ENCODE peak calls at places on chromosome 22, in four cellular contexts. X is sciatic nerve, N is HFF-Myc, U is mammary epithelial cell. O is an unnamed sample.

GRCh38 chr22:44620129-44620840 is 81.7 kb upstream of the PRR5 start:
- DNase-seq in X (no peak), N (no peak), U (peak), O (no peak)

GRCh38 chr22:44424867-44425351 is 73.1 kb downstream of the RTL6 start:
- DNase-seq in X (peak), N (no peak), U (no peak), O (no peak)

GRCh38 chr22:20258584-20259335 is 9.4 kb downstream of the RTN4R start:
- DNase-seq in X (no peak), N (no peak), U (no peak), O (no peak)

GRCh38 chr22:40654522-40655167 is 18.1 kb upstream of the MRTFA start:
- DNase-seq in X (peak), N (peak), U (peak), O (no peak)

GRCh38 chr22:46637711-46638600 is 17.8 kb downstream of the GRAMD4 start:
- DNase-seq in X (no peak), N (no peak), U (no peak), O (no peak)

GRCh38 chr22:46010951-46011626 is 34.1 kb upstream of the WNT7B start:
- DNase-seq in X (peak), N (no peak), U (no peak), O (no peak)

GRCh38 chr22:43876866-43877509 is 14.7 kb upstream of the SULT4A1 start:
- DNase-seq in X (peak), N (no peak), U (no peak), O (no peak)

GRCh38 chr22:35728639-35729308 is 11.1 kb downstream of the APOL5 start:
- DNase-seq in X (no peak), N (no peak), U (peak), O (peak)

GRCh38 chr22:28414017-28414416 is 265.6 kb downstream of the TTC28 start:
- DNase-seq in X (no peak), N (no peak), U (no peak), O (no peak)

GRCh38 chr22:39176067-39176621 is 23.7 kb upstream of the CBX7 start:
- DNase-seq in X (peak), N (no peak), U (no peak), O (no peak)

GRCh38 chr22:35627267-35628041 is 10.3 kb upstream of the MB start:
- DNase-seq in X (peak), N (peak), U (peak), O (no peak)